ENCODE peak calls at places on chromosomes 3 and 15, in eight cellular contexts. S, R, X, B, M, Y, N and D are unnamed samples.

GRCh38 chr15:98907921-98908490 is 99.6 kb downstream of the PGPEP1L start:
- DNase-seq in S (no peak), R (no peak), X (no peak), B (no peak), M (no peak), Y (no peak), N (no peak), D (no peak)

GRCh38 chr3:18618723-18619122 is 193.6 kb upstream of the SATB1 start:
- DNase-seq in S (no peak), R (no peak), X (no peak), B (no peak), M (no peak), Y (no peak), N (no peak), D (no peak)

GRCh38 chr3:188439080-188439479 is 285.1 kb downstream of the LPP start:
- DNase-seq in S (no peak), R (no peak), X (no peak), B (no peak), M (no peak), Y (no peak), N (no peak), D (no peak)

GRCh38 chr15:82995076-82995475 is 9.1 kb downstream of the RAMAC start:
- DNase-seq in S (no peak), R (no peak), X (no peak), B (no peak), M (no peak), Y (no peak), N (no peak), D (no peak)

GRCh38 chr3:175007316-175007715 is 148.2 kb downstream of the NAALADL2 start:
- DNase-seq in S (no peak), R (no peak), X (no peak), B (no peak), M (no peak), Y (no peak), N (no peak), D (no peak)

GRCh38 chr3:98482717-98483482 is 14.6 kb upstream of the OR5K2 start:
- DNase-seq in S (no peak), R (no peak), X (no peak), B (no peak), M (no peak), Y (no peak), N (peak), D (no peak)

GRCh38 chr15:33425149-33425548 is 114.4 kb downstream of the RYR3 start:
- DNase-seq in S (no peak), R (no peak), X (no peak), B (no peak), M (peak), Y (peak), N (peak), D (no peak)

GRCh38 chr15:83747050-83747717 is 93.3 kb downstream of the ADAMTSL3 start:
- DNase-seq in S (no peak), R (no peak), X (no peak), B (no peak), M (peak), Y (peak), N (peak), D (peak)

GRCh38 chr15:22942877-22943276 is 37.3 kb downstream of the CYFIP1 start:
- DNase-seq in S (no peak), R (no peak), X (no peak), B (no peak), M (no peak), Y (no peak), N (no peak), D (no peak)

GRCh38 chr3:95134693-95135375 is 1072.0 kb downstream of the NSUN3 start:
- DNase-seq in S (no peak), R (no peak), X (no peak), B (no peak), M (no peak), Y (peak), N (no peak), D (no peak)

GRCh38 chr3:114554716-114555115 is 260.9 kb downstream of the TIGIT start:
- DNase-seq in S (peak), R (no peak), X (no peak), B (no peak), M (no peak), Y (no peak), N (peak), D (no peak)

GRCh38 chr3:159486580-159486979 is 502.1 kb upstream of the IL12A start:
- DNase-seq in S (no peak), R (no peak), X (peak), B (no peak), M (no peak), Y (no peak), N (peak), D (no peak)

GRCh38 chr3:14891135-14892132 is 55.9 kb upstream of the NR2C2 start:
- DNase-seq in S (no peak), R (no peak), X (no peak), B (no peak), M (no peak), Y (no peak), N (no peak), D (no peak)

GRCh38 chr3:111617912-111618601 is 22.9 kb upstream of the ZBED2 start:
- DNase-seq in S (no peak), R (no peak), X (no peak), B (no peak), M (no peak), Y (no peak), N (peak), D (no peak)

GRCh38 chr15:88399021-88399685 is 68.0 kb downstream of the MRPL46 start:
- DNase-seq in S (no peak), R (no peak), X (no peak), B (no peak), M (no peak), Y (no peak), N (no peak), D (no peak)

GRCh38 chr15:28969511-28970085 is 83.8 kb downstream of the APBA2 start:
- DNase-seq in S (no peak), R (peak), X (no peak), B (no peak), M (no peak), Y (no peak), N (no peak), D (no peak)

GRCh38 chr3:52188586-52189404 is 9.2 kb upstream of the ALAS1 start:
- DNase-seq in S (no peak), R (no peak), X (no peak), B (no peak), M (no peak), Y (no peak), N (no peak), D (no peak)

GRCh38 chr3:139588450-139588849 is 48.9 kb upstream of the RBP1 start:
- DNase-seq in S (no peak), R (no peak), X (no peak), B (no peak), M (no peak), Y (no peak), N (peak), D (no peak)

GRCh38 chr3:124202754-124203153 is 210.8 kb upstream of the ROPN1 start:
- DNase-seq in S (no peak), R (no peak), X (no peak), B (no peak), M (no peak), Y (peak), N (no peak), D (no peak)

GRCh38 chr15:91946075-91946474 is 92.6 kb downstream of the SLCO3A1 start:
- DNase-seq in S (no peak), R (no peak), X (no peak), B (no peak), M (no peak), Y (no peak), N (no peak), D (no peak)

GRCh38 chr3:178382388-178383061 is 153.7 kb upstream of the KCNMB2 start:
- DNase-seq in S (peak), R (no peak), X (no peak), B (no peak), M (peak), Y (peak), N (no peak), D (peak)

GRCh38 chr15:80090879-80091503 is 31.5 kb downstream of the ZFAND6 start:
- DNase-seq in S (no peak), R (no peak), X (no peak), B (no peak), M (no peak), Y (no peak), N (peak), D (no peak)

GRCh38 chr3:85476891-85477495 is 518.2 kb downstream of the CADM2 start:
- DNase-seq in S (no peak), R (no peak), X (no peak), B (no peak), M (peak), Y (peak), N (peak), D (no peak)

GRCh38 chr3:15295506-15295905 is 36.9 kb downstream of the SH3BP5 start:
- DNase-seq in S (no peak), R (no peak), X (no peak), B (no peak), M (peak), Y (peak), N (peak), D (peak)

GRCh38 chr15:47813985-47814384 is 96.7 kb downstream of the SEMA6D start:
- DNase-seq in S (no peak), R (no peak), X (no peak), B (no peak), M (no peak), Y (no peak), N (no peak), D (no peak)

GRCh38 chr15:33150993-33151392 is 43.5 kb downstream of the FMN1 start:
- DNase-seq in S (no peak), R (no peak), X (no peak), B (no peak), M (no peak), Y (no peak), N (no peak), D (no peak)

GRCh38 chr3:119679874-119680273 is 2.7 kb upstream of the COX17 start:
- DNase-seq in S (no peak), R (no peak), X (no peak), B (no peak), M (no peak), Y (no peak), N (no peak), D (no peak)

GRCh38 chr3:10205461-10206165 is 40.9 kb downstream of the IRAK2 start:
- DNase-seq in S (no peak), R (no peak), X (no peak), B (peak), M (peak), Y (peak), N (peak), D (peak)

GRCh38 chr3:120496278-120496975 is 45.6 kb upstream of the FSTL1 start:
- DNase-seq in S (no peak), R (no peak), X (no peak), B (no peak), M (peak), Y (peak), N (peak), D (peak)

GRCh38 chr3:124094496-124094895 is 102.6 kb upstream of the ROPN1 start:
- DNase-seq in S (no peak), R (no peak), X (no peak), B (no peak), M (no peak), Y (peak), N (no peak), D (no peak)

GRCh38 chr3:153146191-153147053 is 15.6 kb upstream of the RAP2B start:
- DNase-seq in S (no peak), R (no peak), X (no peak), B (no peak), M (no peak), Y (no peak), N (no peak), D (no peak)

GRCh38 chr3:18900994-18901393 is 247.3 kb upstream of the KCNH8 start:
- DNase-seq in S (no peak), R (no peak), X (no peak), B (no peak), M (peak), Y (peak), N (no peak), D (no peak)

GRCh38 chr3:126753191-126754160 is 49.4 kb downstream of the CHCHD6 start:
- DNase-seq in S (peak), R (peak), X (no peak), B (no peak), M (no peak), Y (peak), N (peak), D (no peak)

GRCh38 chr3:190092250-190092649 is 28.4 kb downstream of the P3H2 start:
- DNase-seq in S (no peak), R (no peak), X (no peak), B (no peak), M (no peak), Y (peak), N (peak), D (peak)

GRCh38 chr3:144415492-144415891 is 443.9 kb downstream of the DIPK2A start:
- DNase-seq in S (no peak), R (no peak), X (no peak), B (no peak), M (no peak), Y (no peak), N (no peak), D (no peak)

GRCh38 chr3:127798716-127799115 is 23.6 kb downstream of the MGLL start:
- DNase-seq in S (no peak), R (no peak), X (no peak), B (no peak), M (no peak), Y (no peak), N (no peak), D (no peak)

GRCh38 chr15:39261397-39261796 is 319.5 kb upstream of the THBS1 start:
- DNase-seq in S (no peak), R (no peak), X (no peak), B (no peak), M (no peak), Y (no peak), N (no peak), D (no peak)

GRCh38 chr15:66161575-66162118 is 91.9 kb downstream of the MEGF11 start:
- DNase-seq in S (no peak), R (no peak), X (no peak), B (no peak), M (no peak), Y (no peak), N (no peak), D (no peak)

GRCh38 chr3:2921903-2922302 is 188.3 kb downstream of the IL5RA start:
- DNase-seq in S (no peak), R (no peak), X (no peak), B (no peak), M (peak), Y (no peak), N (peak), D (no peak)

GRCh38 chr3:167209011-167209410 is 171.1 kb downstream of the ZBBX start:
- DNase-seq in S (no peak), R (no peak), X (no peak), B (no peak), M (no peak), Y (no peak), N (no peak), D (no peak)
- TF ChIP-seq CTCF in S (no peak), R (no peak), X (peak), B (no peak), M (no peak), Y (no peak), N (no peak), D (no peak)

GRCh38 chr3:128846501-128846900 is 32.9 kb upstream of the ACAD9 start:
- DNase-seq in S (no peak), R (no peak), X (no peak), B (no peak), M (no peak), Y (no peak), N (no peak), D (no peak)
- H3K4me3 ChIP-seq in S (no peak), R (no peak), X (no peak), B (peak), M (no peak), Y (no peak), N (no peak), D (no peak)

DNA sequence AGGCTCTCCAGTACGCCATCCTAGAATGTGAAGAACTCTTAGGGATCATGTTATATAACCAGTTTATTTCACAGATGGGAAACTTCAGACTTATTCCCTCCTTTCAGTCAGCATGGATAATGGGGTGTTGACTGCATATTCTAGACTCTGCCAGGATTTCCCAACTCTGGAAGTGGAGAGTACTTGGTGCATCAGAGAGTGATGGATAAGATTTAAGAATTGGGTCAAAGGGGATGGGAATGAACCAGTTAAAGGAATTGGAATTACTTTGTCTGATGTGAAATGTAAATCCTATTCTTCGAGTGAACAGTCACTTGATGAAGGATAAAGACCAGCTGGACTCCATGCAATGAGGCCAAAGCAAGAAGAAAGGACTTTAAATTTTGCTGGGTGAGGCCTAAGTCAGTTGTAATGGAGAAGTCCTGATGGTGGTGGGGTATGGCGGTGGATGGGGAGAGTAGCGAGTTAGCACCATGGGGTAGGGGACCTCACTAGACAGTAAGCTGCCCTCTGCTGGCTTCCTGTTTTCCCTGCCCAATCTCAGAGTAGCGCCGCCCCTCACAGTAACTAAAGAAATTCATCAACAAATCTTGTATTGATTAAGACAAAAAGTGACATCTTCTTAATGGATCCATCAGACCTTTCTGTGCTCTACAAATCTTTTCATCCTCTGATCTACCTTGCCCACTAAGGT is 7.3 kb upstream of the CACNA1D start:
- DNase-seq in S (no peak), R (no peak), X (no peak), B (no peak), M (no peak), Y (no peak), N (no peak), D (no peak)
- TF ChIP-seq CTCF in S (no peak), R (no peak), X (peak), B (no peak), M (no peak), Y (no peak), N (no peak), D (no peak)

DNA sequence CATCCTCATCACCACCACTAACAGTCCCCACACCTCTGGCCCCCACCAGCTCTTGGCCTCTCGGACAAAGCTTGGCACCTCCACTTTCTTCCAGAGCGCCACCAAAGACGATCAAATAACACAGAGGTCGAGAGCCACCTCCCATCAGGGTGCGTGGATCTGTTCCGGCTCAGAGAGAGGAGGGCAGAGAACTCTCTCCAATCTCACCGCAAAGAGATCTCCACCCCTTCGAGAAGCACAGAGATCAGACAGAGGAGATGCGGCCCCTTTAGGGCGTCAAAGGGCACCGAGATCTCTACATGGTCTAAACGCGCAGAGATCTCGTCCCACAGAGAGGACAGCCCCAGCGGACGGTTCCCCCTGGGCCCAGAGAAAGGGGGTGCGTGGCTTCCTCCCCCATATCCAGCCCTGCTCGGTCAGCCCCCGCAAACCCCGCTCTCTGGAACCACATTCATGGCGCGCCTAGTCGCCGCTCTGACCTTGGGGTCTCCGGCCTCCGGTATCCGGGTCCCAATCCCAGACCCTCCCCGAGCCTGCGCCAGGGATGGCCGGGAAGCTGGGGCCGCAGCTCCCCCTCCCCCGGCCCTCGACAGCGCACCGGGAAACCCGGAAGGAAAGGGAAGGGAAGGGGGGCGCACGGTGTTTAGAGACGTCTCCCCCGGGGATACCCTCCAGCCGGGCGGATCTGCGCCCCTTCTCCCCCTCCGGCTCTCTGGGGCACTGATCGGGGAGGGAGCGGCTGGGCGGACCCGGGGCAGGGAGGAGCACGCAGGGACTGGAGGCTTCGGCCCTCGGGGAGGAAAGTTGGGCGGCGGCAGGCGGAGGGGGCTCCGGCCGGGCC is 608 bp downstream of the SCN5A start:
- DNase-seq in S (no peak), R (peak), X (no peak), B (no peak), M (no peak), Y (no peak), N (no peak), D (no peak)
- H3K4me3 ChIP-seq in S (peak), R (peak), X (peak), B (peak), M (peak), Y (peak), N (peak), D (peak)

GRCh38 chr15:58066042-58066867 is 744 bp upstream of the ALDH1A2 start:
- DNase-seq in S (no peak), R (peak), X (no peak), B (no peak), M (peak), Y (no peak), N (peak), D (peak)
- TF ChIP-seq CTCF in S (peak), R (no peak), X (peak), B (peak), M (peak), Y (peak), N (peak), D (peak)

GRCh38 chr3:63481627-63482026 is 170.8 kb upstream of the SNTN start:
- DNase-seq in S (no peak), R (no peak), X (no peak), B (no peak), M (no peak), Y (no peak), N (no peak), D (no peak)
- H3K4me3 ChIP-seq in S (no peak), R (no peak), X (no peak), B (no peak), M (no peak), Y (no peak), N (no peak), D (no peak)

GRCh38 chr3:146037697-146038096 is 123.3 kb downstream of the PLOD2 start:
- DNase-seq in S (no peak), R (no peak), X (no peak), B (no peak), M (no peak), Y (no peak), N (peak), D (no peak)
- TF ChIP-seq CTCF in S (no peak), R (no peak), X (no peak), B (no peak), M (no peak), Y (no peak), N (no peak), D (no peak)